ENCODE peak calls at places on chromosomes 4 and X, in nine cellular contexts. F is heart right ventricle, H is heart left ventricle, R is tibial artery, Z is sigmoid colon, N is MM.1S, I is NT2/D1, G is psoas muscle, E is pancreas. B is an unnamed sample.

GRCh38 chr4:7845493-7846124 is 94.1 kb downstream of the AFAP1 start:
- DNase-seq in H (no peak), N (no peak), R (no peak), F (no peak), I (no peak), E (no peak), G (no peak), Z (peak; percentile 64), B (peak; percentile 71)

GRCh38 chr4:108619372-108620100 is 840 bp upstream of the RPL34 start:
- DNase-seq in H (no peak), I (no peak), Z (no peak), E (no peak), G (no peak), R (no peak), N (no peak), F (no peak), B (no peak)

GRCh38 chrX:155001873-155002272 is 20.6 kb downstream of the F8 start:
- DNase-seq in G (no peak), F (no peak), Z (no peak), H (no peak), N (no peak), E (no peak), R (no peak), I (no peak), B (no peak)

GRCh38 chr4:188942606-188943005 is 803.4 kb downstream of the TRIML1 start:
- DNase-seq in E (no peak), N (no peak), F (no peak), H (no peak), G (no peak), R (no peak), Z (no peak), I (no peak), B (no peak)

GRCh38 chrX:27008486-27008885 is 454.7 kb downstream of the PPP4R3C start:
- DNase-seq in F (no peak), G (no peak), E (no peak), Z (no peak), I (no peak), R (no peak), H (no peak), N (no peak), B (no peak)

GRCh38 chr4:98283219-98284199 is 22.3 kb downstream of the RAP1GDS1 start:
- DNase-seq in I (no peak), G (no peak), R (no peak), N (no peak), E (no peak), H (no peak), F (no peak), Z (no peak), B (no peak)

GRCh38 chr4:107009196-107009595 is 26.9 kb downstream of the DKK2 start:
- DNase-seq in I (no peak), G (no peak), H (no peak), F (no peak), Z (no peak), E (no peak), R (no peak), N (no peak), B (no peak)

GRCh38 chr4:152064282-152064681 is 303.5 kb upstream of the GATB start:
- DNase-seq in I (no peak), Z (no peak), N (no peak), E (no peak), H (no peak), F (no peak), R (no peak), G (no peak), B (no peak)

GRCh38 chr4:141046255-141046654 is 87.0 kb downstream of the RNF150 start:
- DNase-seq in I (no peak), F (no peak), N (no peak), G (no peak), Z (peak; percentile 78), R (no peak), H (no peak), E (no peak), B (no peak)

GRCh38 chr4:139767168-139767567 is 101.5 kb downstream of the MGST2 start:
- DNase-seq in Z (no peak), G (no peak), R (no peak), H (no peak), E (no peak), N (no peak), F (no peak), I (no peak), B (no peak)

GRCh38 chr4:123018391-123018755 is 96.0 kb upstream of the NUDT6 start:
- DNase-seq in G (no peak), H (no peak), I (no peak), Z (no peak), R (no peak), E (no peak), N (no peak), F (no peak), B (no peak)
- H3K4me3 ChIP-seq in G (no peak overlapping the region), H (no peak overlapping the region), I (no peak overlapping the region), Z (no peak overlapping the region), R (no peak overlapping the region), E (no peak overlapping the region), N (no peak overlapping the region), F (no peak overlapping the region), B (no peak overlapping the region)

GRCh38 chrX:49850028-49850427 is 20.9 kb downstream of the PAGE4 start:
- DNase-seq in N (peak; percentile 56), E (no peak), H (no peak), R (no peak), G (no peak), I (no peak), F (no peak), Z (no peak), B (no peak)

GRCh38 chrX:49856819-49857218 is 22.5 kb upstream of the USP27X start:
- DNase-seq in F (no peak), R (no peak), G (no peak), N (no peak), E (no peak), Z (no peak), I (no peak), H (no peak), B (no peak)

GRCh38 chrX:49858341-49858740 is 20.9 kb upstream of the USP27X start:
- DNase-seq in G (no peak), E (no peak), R (no peak), H (no peak), Z (no peak), I (no peak), N (no peak), F (no peak), B (no peak)

GRCh38 chrX:49848275-49848674 is 19.2 kb downstream of the PAGE4 start:
- DNase-seq in Z (no peak), F (no peak), E (no peak), H (no peak), I (no peak), R (no peak), N (no peak), G (no peak), B (no peak)

GRCh38 chrX:49853661-49854060 is 24.6 kb downstream of the PAGE4 start:
- DNase-seq in I (no peak), Z (no peak), N (no peak), G (no peak), H (no peak), F (no peak), R (no peak), E (no peak), B (no peak)
- H3K27me3 ChIP-seq in I (no peaks in the 10 kb centered on the region), Z (no peaks in the 10 kb centered on the region), N (no peaks in the 10 kb centered on the region), G (peaks cover 5% of the 10 kb centered on the region), H (no peaks in the 10 kb centered on the region), F (no peaks in the 10 kb centered on the region), R (no peaks in the 10 kb centered on the region), E (no peaks in the 10 kb centered on the region), B (no peaks in the 10 kb centered on the region)

GRCh38 chr4:39937683-39938268 is 39.9 kb downstream of the PDS5A start:
- DNase-seq in E (no peak), F (no peak), G (no peak), I (no peak), R (no peak), N (no peak), H (no peak), Z (no peak), B (no peak)

GRCh38 chr4:39942507-39942906 is 35.2 kb downstream of the PDS5A start:
- DNase-seq in I (no peak), Z (no peak), N (no peak), G (no peak), H (no peak), F (no peak), R (no peak), E (no peak), B (no peak)

GRCh38 chr4:39936565-39937418 is 40.9 kb downstream of the PDS5A start:
- DNase-seq in G (no peak), N (no peak), R (no peak), H (no peak), Z (no peak), F (no peak), I (peak; percentile 23), E (no peak), B (peak; percentile 22)

GRCh38 chr4:39947415-39947814 is 30.3 kb downstream of the PDS5A start:
- DNase-seq in Z (no peak), R (no peak), N (no peak), I (no peak), E (no peak), H (no peak), F (no peak), G (no peak), B (no peak)

DNA sequence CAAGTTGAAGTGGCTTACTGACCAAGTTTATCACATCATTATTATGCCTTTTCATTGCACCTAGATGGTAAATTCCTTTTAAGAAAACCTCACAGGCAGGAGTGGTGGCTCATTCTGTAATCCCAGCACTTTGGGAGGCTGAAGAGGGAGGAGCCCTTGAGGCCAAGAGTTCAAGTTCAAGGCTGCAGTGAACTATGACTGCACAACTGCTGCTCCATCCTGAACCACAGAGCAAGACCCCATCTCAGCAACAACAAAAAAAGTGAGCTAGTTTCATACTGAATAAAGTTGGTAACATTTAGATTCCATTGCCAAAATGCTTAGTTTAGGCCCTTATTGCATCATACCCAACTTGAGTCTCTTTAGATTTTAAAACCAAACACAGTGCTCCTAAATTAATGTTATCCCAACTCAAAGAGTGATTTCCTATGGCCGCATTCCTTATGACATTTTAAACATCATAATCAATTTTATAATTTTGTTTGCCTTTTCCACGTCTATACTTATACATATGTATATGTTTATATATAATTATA is 36.0 kb downstream of the PDS5A start:
- DNase-seq in N (no peak), H (no peak), G (no peak), F (no peak), Z (no peak), I (no peak), E (no peak), R (no peak), B (no peak)
- H3K36me3 ChIP-seq in N (no peaks in the 10 kb centered on the region), H (no peaks in the 10 kb centered on the region), G (no peaks in the 10 kb centered on the region), F (peaks cover 8% of the 10 kb centered on the region), Z (no peaks in the 10 kb centered on the region), I (peaks cover 3% of the 10 kb centered on the region), E (no peaks in the 10 kb centered on the region), R (no peaks in the 10 kb centered on the region), B (no peaks in the 10 kb centered on the region)

DNA sequence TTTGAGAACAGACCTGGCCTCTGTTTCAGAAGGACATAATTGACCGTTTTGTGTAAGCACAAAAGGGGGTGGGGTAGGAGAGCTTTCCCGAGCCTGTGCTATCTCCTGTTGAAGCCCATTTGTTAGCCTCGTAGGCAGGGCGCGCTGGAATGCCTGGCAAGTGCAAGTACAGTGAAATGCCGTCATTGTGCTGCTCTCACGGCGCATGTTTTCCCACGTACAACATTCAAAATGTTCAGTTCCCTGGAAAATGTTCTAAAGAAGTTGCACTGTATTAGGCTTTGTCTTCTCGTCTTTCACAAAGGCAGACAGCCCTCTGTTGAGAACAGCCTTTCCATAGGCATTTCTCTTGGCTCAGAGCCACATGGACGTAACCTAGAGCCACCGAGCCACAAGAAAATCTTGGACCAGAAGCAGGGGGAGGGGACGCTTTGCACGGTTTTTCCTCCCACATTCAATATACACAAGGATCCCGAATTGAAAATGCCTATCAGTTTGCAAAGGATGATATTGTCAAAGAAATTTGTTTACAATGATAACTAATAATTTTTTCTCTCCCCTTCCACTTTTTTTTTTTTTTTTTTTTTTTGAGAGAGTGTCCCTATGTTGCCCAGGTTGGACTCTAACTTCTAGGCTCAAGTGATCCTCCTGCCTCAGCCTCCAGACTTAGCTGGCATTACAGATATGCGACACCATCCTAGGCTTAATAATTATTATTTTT is 54.6 kb upstream of the RAPGEF2 start:
- DNase-seq in E (peak; percentile 82), Z (peak; percentile 85), H (peak; percentile 76), R (peak; percentile 57), G (peak; percentile 67), N (no peak), I (no peak), F (peak; percentile 64), B (no peak)
- H3K4me3 ChIP-seq in E (peak overlapping the region; percentile 33), Z (peak overlapping the region; percentile 5), H (peak overlapping the region; percentile 45), R (peak overlapping the region; percentile 27), G (peak overlapping the region; percentile 59), N (no peak overlapping the region), I (no peak overlapping the region), F (peak overlapping the region; percentile 27), B (no peak overlapping the region)